ENCODE peak calls at places on chromosomes 13 and 19, in ten cellular contexts. One of them, this sample, is unnamed.

GRCh38 chr19:7562646-7563393 is 27.3 kb downstream of the PNPLA6 start:
- DNase-seq in AG08395: no peak
- DNase-seq in hepatic stellate cell: no peak
- DNase-seq in stimulated activated CD4-positive, alpha-beta T cell treated with anti-CD3 and anti-CD28 coated beads, TNF-alpha, amount 100 ng/mL, for 4 hours: no peak
- DNase-seq in stimulated activated CD8-positive, alpha-beta memory T cell treated with anti-CD3 and anti-CD28 coated beads, Interleukin-12 subunit alpha, Interleukin-12 subunit beta, amount 100 ng/mL, for 1 hour: no peak
- DNase-seq in GM12865: no peak
- DNase-seq in HuH-7: no peak
- DNase-seq in HTR-8/SVneo: no peak
- DNase-seq in activated naive CD4-positive, alpha-beta T cell treated with anti-CD3 and anti-CD28 coated beads for 36 hours: no peak
- DNase-seq in amygdala: no peak
- DNase-seq in this sample: no peak

GRCh38 chr13:30148171-30148754 is 159.1 kb downstream of the KATNAL1 start:
- DNase-seq in stimulated activated CD8-positive, alpha-beta memory T cell treated with anti-CD3 and anti-CD28 coated beads, Interleukin-12 subunit alpha, Interleukin-12 subunit beta, amount 100 ng/mL, for 1 hour: no peak
- DNase-seq in GM12865: peak
- DNase-seq in HTR-8/SVneo: no peak
- DNase-seq in hepatic stellate cell: no peak
- DNase-seq in amygdala: no peak
- DNase-seq in stimulated activated CD4-positive, alpha-beta T cell treated with anti-CD3 and anti-CD28 coated beads, TNF-alpha, amount 100 ng/mL, for 4 hours: no peak
- DNase-seq in HuH-7: no peak
- DNase-seq in AG08395: no peak
- DNase-seq in activated naive CD4-positive, alpha-beta T cell treated with anti-CD3 and anti-CD28 coated beads for 36 hours: peak
- DNase-seq in this sample: no peak

GRCh38 chr13:40329682-40330485 is 336.6 kb downstream of the FOXO1 start:
- DNase-seq in stimulated activated CD4-positive, alpha-beta T cell treated with anti-CD3 and anti-CD28 coated beads, TNF-alpha, amount 100 ng/mL, for 4 hours: no peak
- DNase-seq in hepatic stellate cell: no peak
- DNase-seq in GM12865: peak
- DNase-seq in AG08395: no peak
- DNase-seq in HuH-7: no peak
- DNase-seq in amygdala: no peak
- DNase-seq in HTR-8/SVneo: no peak
- DNase-seq in activated naive CD4-positive, alpha-beta T cell treated with anti-CD3 and anti-CD28 coated beads for 36 hours: no peak
- DNase-seq in stimulated activated CD8-positive, alpha-beta memory T cell treated with anti-CD3 and anti-CD28 coated beads, Interleukin-12 subunit alpha, Interleukin-12 subunit beta, amount 100 ng/mL, for 1 hour: no peak
- DNase-seq in this sample: peak

GRCh38 chr13:62193919-62194318 is 778.3 kb upstream of the PCDH20 start:
- DNase-seq in stimulated activated CD4-positive, alpha-beta T cell treated with anti-CD3 and anti-CD28 coated beads, TNF-alpha, amount 100 ng/mL, for 4 hours: no peak
- DNase-seq in activated naive CD4-positive, alpha-beta T cell treated with anti-CD3 and anti-CD28 coated beads for 36 hours: no peak
- DNase-seq in hepatic stellate cell: no peak
- DNase-seq in HTR-8/SVneo: no peak
- DNase-seq in AG08395: no peak
- DNase-seq in amygdala: no peak
- DNase-seq in HuH-7: no peak
- DNase-seq in stimulated activated CD8-positive, alpha-beta memory T cell treated with anti-CD3 and anti-CD28 coated beads, Interleukin-12 subunit alpha, Interleukin-12 subunit beta, amount 100 ng/mL, for 1 hour: no peak
- DNase-seq in GM12865: no peak
- DNase-seq in this sample: no peak

GRCh38 chr19:52237771-52238400 is 31.5 kb upstream of the ZNF766 start:
- DNase-seq in GM12865: peak
- DNase-seq in stimulated activated CD8-positive, alpha-beta memory T cell treated with anti-CD3 and anti-CD28 coated beads, Interleukin-12 subunit alpha, Interleukin-12 subunit beta, amount 100 ng/mL, for 1 hour: peak
- DNase-seq in amygdala: peak
- DNase-seq in HTR-8/SVneo: peak
- DNase-seq in hepatic stellate cell: no peak
- DNase-seq in AG08395: peak
- DNase-seq in stimulated activated CD4-positive, alpha-beta T cell treated with anti-CD3 and anti-CD28 coated beads, TNF-alpha, amount 100 ng/mL, for 4 hours: peak
- DNase-seq in activated naive CD4-positive, alpha-beta T cell treated with anti-CD3 and anti-CD28 coated beads for 36 hours: peak
- DNase-seq in HuH-7: no peak
- DNase-seq in this sample: peak

GRCh38 chr13:113646376-113646775 is 11.6 kb downstream of the ATP4B start:
- DNase-seq in GM12865: no peak
- DNase-seq in activated naive CD4-positive, alpha-beta T cell treated with anti-CD3 and anti-CD28 coated beads for 36 hours: peak
- DNase-seq in amygdala: no peak
- DNase-seq in AG08395: no peak
- DNase-seq in HuH-7: no peak
- DNase-seq in stimulated activated CD8-positive, alpha-beta memory T cell treated with anti-CD3 and anti-CD28 coated beads, Interleukin-12 subunit alpha, Interleukin-12 subunit beta, amount 100 ng/mL, for 1 hour: no peak
- DNase-seq in hepatic stellate cell: no peak
- DNase-seq in stimulated activated CD4-positive, alpha-beta T cell treated with anti-CD3 and anti-CD28 coated beads, TNF-alpha, amount 100 ng/mL, for 4 hours: no peak
- DNase-seq in HTR-8/SVneo: no peak
- DNase-seq in this sample: no peak

GRCh38 chr13:76965759-76966421 is 17.6 kb downstream of the ACOD1 start:
- DNase-seq in HTR-8/SVneo: no peak
- DNase-seq in stimulated activated CD4-positive, alpha-beta T cell treated with anti-CD3 and anti-CD28 coated beads, TNF-alpha, amount 100 ng/mL, for 4 hours: no peak
- DNase-seq in hepatic stellate cell: no peak
- DNase-seq in HuH-7: no peak
- DNase-seq in amygdala: no peak
- DNase-seq in GM12865: no peak
- DNase-seq in AG08395: peak
- DNase-seq in activated naive CD4-positive, alpha-beta T cell treated with anti-CD3 and anti-CD28 coated beads for 36 hours: no peak
- DNase-seq in stimulated activated CD8-positive, alpha-beta memory T cell treated with anti-CD3 and anti-CD28 coated beads, Interleukin-12 subunit alpha, Interleukin-12 subunit beta, amount 100 ng/mL, for 1 hour: no peak
- DNase-seq in this sample: peak

GRCh38 chr19:46571495-46571894 is 29.6 kb upstream of the CALM3 start:
- DNase-seq in stimulated activated CD8-positive, alpha-beta memory T cell treated with anti-CD3 and anti-CD28 coated beads, Interleukin-12 subunit alpha, Interleukin-12 subunit beta, amount 100 ng/mL, for 1 hour: no peak
- DNase-seq in GM12865: peak
- DNase-seq in HuH-7: peak
- DNase-seq in AG08395: no peak
- DNase-seq in activated naive CD4-positive, alpha-beta T cell treated with anti-CD3 and anti-CD28 coated beads for 36 hours: peak
- DNase-seq in stimulated activated CD4-positive, alpha-beta T cell treated with anti-CD3 and anti-CD28 coated beads, TNF-alpha, amount 100 ng/mL, for 4 hours: no peak
- DNase-seq in amygdala: no peak
- DNase-seq in hepatic stellate cell: no peak
- DNase-seq in HTR-8/SVneo: peak
- DNase-seq in this sample: peak

GRCh38 chr13:114039471-114040141 is 65.7 kb upstream of the C13orf46 start:
- DNase-seq in GM12865: no peak
- DNase-seq in HuH-7: no peak
- DNase-seq in AG08395: no peak
- DNase-seq in stimulated activated CD4-positive, alpha-beta T cell treated with anti-CD3 and anti-CD28 coated beads, TNF-alpha, amount 100 ng/mL, for 4 hours: no peak
- DNase-seq in hepatic stellate cell: no peak
- DNase-seq in activated naive CD4-positive, alpha-beta T cell treated with anti-CD3 and anti-CD28 coated beads for 36 hours: no peak
- DNase-seq in HTR-8/SVneo: no peak
- DNase-seq in stimulated activated CD8-positive, alpha-beta memory T cell treated with anti-CD3 and anti-CD28 coated beads, Interleukin-12 subunit alpha, Interleukin-12 subunit beta, amount 100 ng/mL, for 1 hour: no peak
- DNase-seq in amygdala: no peak
- DNase-seq in this sample: no peak

GRCh38 chr19:18999016-18999758 is 34.1 kb downstream of the SUGP2 start:
- DNase-seq in HuH-7: no peak
- DNase-seq in GM12865: no peak
- DNase-seq in HTR-8/SVneo: no peak
- DNase-seq in stimulated activated CD8-positive, alpha-beta memory T cell treated with anti-CD3 and anti-CD28 coated beads, Interleukin-12 subunit alpha, Interleukin-12 subunit beta, amount 100 ng/mL, for 1 hour: no peak
- DNase-seq in stimulated activated CD4-positive, alpha-beta T cell treated with anti-CD3 and anti-CD28 coated beads, TNF-alpha, amount 100 ng/mL, for 4 hours: no peak
- DNase-seq in AG08395: no peak
- DNase-seq in hepatic stellate cell: no peak
- DNase-seq in activated naive CD4-positive, alpha-beta T cell treated with anti-CD3 and anti-CD28 coated beads for 36 hours: no peak
- DNase-seq in amygdala: no peak
- DNase-seq in this sample: peak

GRCh38 chr13:46124531-46124966 is 19.7 kb upstream of the CPB2 start:
- DNase-seq in AG08395: no peak
- DNase-seq in stimulated activated CD4-positive, alpha-beta T cell treated with anti-CD3 and anti-CD28 coated beads, TNF-alpha, amount 100 ng/mL, for 4 hours: no peak
- DNase-seq in GM12865: peak
- DNase-seq in HuH-7: no peak
- DNase-seq in hepatic stellate cell: no peak
- DNase-seq in amygdala: no peak
- DNase-seq in activated naive CD4-positive, alpha-beta T cell treated with anti-CD3 and anti-CD28 coated beads for 36 hours: peak
- DNase-seq in HTR-8/SVneo: no peak
- DNase-seq in stimulated activated CD8-positive, alpha-beta memory T cell treated with anti-CD3 and anti-CD28 coated beads, Interleukin-12 subunit alpha, Interleukin-12 subunit beta, amount 100 ng/mL, for 1 hour: peak
- DNase-seq in this sample: no peak

GRCh38 chr13:77124423-77124822 is 97.5 kb upstream of the FBXL3 start:
- DNase-seq in hepatic stellate cell: no peak
- DNase-seq in amygdala: no peak
- DNase-seq in GM12865: no peak
- DNase-seq in AG08395: no peak
- DNase-seq in stimulated activated CD8-positive, alpha-beta memory T cell treated with anti-CD3 and anti-CD28 coated beads, Interleukin-12 subunit alpha, Interleukin-12 subunit beta, amount 100 ng/mL, for 1 hour: no peak
- DNase-seq in HTR-8/SVneo: no peak
- DNase-seq in activated naive CD4-positive, alpha-beta T cell treated with anti-CD3 and anti-CD28 coated beads for 36 hours: no peak
- DNase-seq in stimulated activated CD4-positive, alpha-beta T cell treated with anti-CD3 and anti-CD28 coated beads, TNF-alpha, amount 100 ng/mL, for 4 hours: no peak
- DNase-seq in HuH-7: no peak
- DNase-seq in this sample: no peak

GRCh38 chr19:19321143-19321577 is 531 bp downstream of the MAU2 start:
- DNase-seq in stimulated activated CD4-positive, alpha-beta T cell treated with anti-CD3 and anti-CD28 coated beads, TNF-alpha, amount 100 ng/mL, for 4 hours: no peak
- DNase-seq in hepatic stellate cell: peak
- DNase-seq in HTR-8/SVneo: peak
- DNase-seq in GM12865: peak
- DNase-seq in HuH-7: peak
- DNase-seq in AG08395: no peak
- DNase-seq in activated naive CD4-positive, alpha-beta T cell treated with anti-CD3 and anti-CD28 coated beads for 36 hours: peak
- DNase-seq in amygdala: no peak
- DNase-seq in stimulated activated CD8-positive, alpha-beta memory T cell treated with anti-CD3 and anti-CD28 coated beads, Interleukin-12 subunit alpha, Interleukin-12 subunit beta, amount 100 ng/mL, for 1 hour: no peak
- DNase-seq in this sample: peak

GRCh38 chr13:79711631-79712030 is 230.7 kb downstream of the NDFIP2 start:
- DNase-seq in GM12865: no peak
- DNase-seq in HuH-7: no peak
- DNase-seq in stimulated activated CD8-positive, alpha-beta memory T cell treated with anti-CD3 and anti-CD28 coated beads, Interleukin-12 subunit alpha, Interleukin-12 subunit beta, amount 100 ng/mL, for 1 hour: no peak
- DNase-seq in stimulated activated CD4-positive, alpha-beta T cell treated with anti-CD3 and anti-CD28 coated beads, TNF-alpha, amount 100 ng/mL, for 4 hours: no peak
- DNase-seq in hepatic stellate cell: no peak
- DNase-seq in HTR-8/SVneo: no peak
- DNase-seq in AG08395: no peak
- DNase-seq in amygdala: no peak
- DNase-seq in activated naive CD4-positive, alpha-beta T cell treated with anti-CD3 and anti-CD28 coated beads for 36 hours: no peak
- DNase-seq in this sample: no peak

GRCh38 chr19:14413765-14414171 is 5.4 kb downstream of the DDX39A start:
- DNase-seq in stimulated activated CD8-positive, alpha-beta memory T cell treated with anti-CD3 and anti-CD28 coated beads, Interleukin-12 subunit alpha, Interleukin-12 subunit beta, amount 100 ng/mL, for 1 hour: no peak
- DNase-seq in HuH-7: no peak
- DNase-seq in stimulated activated CD4-positive, alpha-beta T cell treated with anti-CD3 and anti-CD28 coated beads, TNF-alpha, amount 100 ng/mL, for 4 hours: no peak
- DNase-seq in activated naive CD4-positive, alpha-beta T cell treated with anti-CD3 and anti-CD28 coated beads for 36 hours: no peak
- DNase-seq in AG08395: no peak
- DNase-seq in hepatic stellate cell: peak
- DNase-seq in GM12865: no peak
- DNase-seq in HTR-8/SVneo: no peak
- DNase-seq in amygdala: no peak
- DNase-seq in this sample: peak

This sample was measured in choroid plexus epithelial cell.